ENCODE peak calls at places on chromosome 3, in seven cellular contexts. One of them, this sample, is unnamed.

GRCh38 chr3:37816271-37816670 is 45.4 kb upstream of the CTDSPL start:
- DNase-seq in stomach: no peak
- DNase-seq in tibial nerve: no peak
- DNase-seq in A549: no peak
- DNase-seq in ovary: no peak
- DNase-seq in SK-N-SH: no peak
- DNase-seq in upper lobe of left lung: no peak
- DNase-seq in this sample: no peak

GRCh38 chr3:11538581-11538980 is 105.1 kb downstream of the VGLL4 start:
- DNase-seq in stomach: no peak
- DNase-seq in ovary: no peak
- DNase-seq in A549: no peak
- DNase-seq in tibial nerve: no peak
- DNase-seq in SK-N-SH: no peak
- DNase-seq in upper lobe of left lung: no peak
- DNase-seq in this sample: no peak

GRCh38 chr3:82044918-82045715 is 283.7 kb upstream of the GBE1 start:
- DNase-seq in upper lobe of left lung: no peak
- DNase-seq in ovary: no peak
- DNase-seq in A549: no peak
- DNase-seq in tibial nerve: no peak
- DNase-seq in SK-N-SH: peak
- DNase-seq in stomach: no peak
- DNase-seq in this sample: no peak

GRCh38 chr3:118110196-118110595 is 924.5 kb downstream of the IGSF11 start:
- DNase-seq in A549: no peak
- DNase-seq in stomach: no peak
- DNase-seq in tibial nerve: no peak
- DNase-seq in SK-N-SH: no peak
- DNase-seq in ovary: no peak
- DNase-seq in upper lobe of left lung: no peak
- DNase-seq in this sample: no peak

GRCh38 chr3:55683666-55684270 is 196.7 kb upstream of the WNT5A start:
- DNase-seq in stomach: no peak
- DNase-seq in ovary: no peak
- DNase-seq in SK-N-SH: no peak
- DNase-seq in tibial nerve: no peak
- DNase-seq in A549: no peak
- DNase-seq in upper lobe of left lung: peak
- DNase-seq in this sample: no peak

GRCh38 chr3:110946810-110947209 is 124.8 kb upstream of the NECTIN3 start:
- DNase-seq in A549: no peak
- DNase-seq in SK-N-SH: no peak
- DNase-seq in stomach: no peak
- DNase-seq in upper lobe of left lung: no peak
- DNase-seq in tibial nerve: no peak
- DNase-seq in ovary: no peak
- DNase-seq in this sample: no peak

GRCh38 chr3:134059680-134060560 is 30.2 kb upstream of the SLCO2A1 start:
- DNase-seq in A549: no peak
- DNase-seq in tibial nerve: no peak
- DNase-seq in stomach: no peak
- DNase-seq in upper lobe of left lung: no peak
- DNase-seq in ovary: no peak
- DNase-seq in SK-N-SH: no peak
- DNase-seq in this sample: no peak

GRCh38 chr3:190326930-190327329 is 4.7 kb upstream of the CLDN1 start:
- DNase-seq in tibial nerve: no peak
- DNase-seq in SK-N-SH: no peak
- DNase-seq in upper lobe of left lung: no peak
- DNase-seq in A549: no peak
- DNase-seq in ovary: no peak
- DNase-seq in stomach: no peak
- DNase-seq in this sample: no peak

GRCh38 chr3:79521221-79521848 is 246.5 kb downstream of the ROBO1 start:
- DNase-seq in SK-N-SH: peak
- DNase-seq in ovary: no peak
- DNase-seq in tibial nerve: no peak
- DNase-seq in stomach: no peak
- DNase-seq in A549: peak
- DNase-seq in upper lobe of left lung: no peak
- DNase-seq in this sample: no peak

GRCh38 chr3:66633564-66633963 is 132.7 kb upstream of the LRIG1 start:
- DNase-seq in upper lobe of left lung: no peak
- DNase-seq in ovary: no peak
- DNase-seq in tibial nerve: no peak
- DNase-seq in SK-N-SH: no peak
- DNase-seq in stomach: no peak
- DNase-seq in A549: no peak
- DNase-seq in this sample: no peak

GRCh38 chr3:47009225-47010049 is 30.0 kb downstream of the NBEAL2 start:
- DNase-seq in stomach: peak
- DNase-seq in A549: no peak
- DNase-seq in tibial nerve: peak
- DNase-seq in ovary: peak
- DNase-seq in SK-N-SH: peak
- DNase-seq in upper lobe of left lung: peak
- DNase-seq in this sample: peak

GRCh38 chr3:129313415-129313982 is 34.8 kb downstream of the HMCES start:
- DNase-seq in tibial nerve: no peak
- DNase-seq in SK-N-SH: no peak
- DNase-seq in stomach: no peak
- DNase-seq in upper lobe of left lung: no peak
- DNase-seq in A549: no peak
- DNase-seq in ovary: peak
- DNase-seq in this sample: no peak

GRCh38 chr3:5078151-5078550 is 43.9 kb upstream of the ARL8B start:
- DNase-seq in stomach: no peak
- DNase-seq in A549: peak
- DNase-seq in SK-N-SH: no peak
- DNase-seq in upper lobe of left lung: no peak
- DNase-seq in ovary: no peak
- DNase-seq in tibial nerve: no peak
- DNase-seq in this sample: no peak

GRCh38 chr3:79817224-79817623 is 49.4 kb upstream of the ROBO1 start:
- DNase-seq in upper lobe of left lung: no peak
- DNase-seq in ovary: no peak
- DNase-seq in SK-N-SH: no peak
- DNase-seq in tibial nerve: no peak
- DNase-seq in stomach: no peak
- DNase-seq in A549: no peak
- DNase-seq in this sample: no peak

GRCh38 chr3:129829640-129830039 is 63.9 kb downstream of the TMCC1 start:
- DNase-seq in A549: peak
- DNase-seq in upper lobe of left lung: no peak
- DNase-seq in SK-N-SH: peak
- DNase-seq in stomach: no peak
- DNase-seq in ovary: no peak
- DNase-seq in tibial nerve: no peak
- DNase-seq in this sample: no peak

GRCh38 chr3:138125548-138126221 is 6.5 kb downstream of the A4GNT start:
- DNase-seq in SK-N-SH: peak
- DNase-seq in upper lobe of left lung: no peak
- DNase-seq in tibial nerve: no peak
- DNase-seq in ovary: no peak
- DNase-seq in stomach: no peak
- DNase-seq in A549: peak
- DNase-seq in this sample: peak

GRCh38 chr3:169477790-169478189 is 185.7 kb downstream of the MECOM start:
- DNase-seq in ovary: no peak
- DNase-seq in tibial nerve: no peak
- DNase-seq in stomach: no peak
- DNase-seq in A549: no peak
- DNase-seq in upper lobe of left lung: no peak
- DNase-seq in SK-N-SH: no peak
- DNase-seq in this sample: no peak
- TF ChIP-seq EP300 in ovary: no peak
- TF ChIP-seq EP300 in tibial nerve: no peak
- TF ChIP-seq EP300 in stomach: no peak
- TF ChIP-seq EP300 in A549: no peak
- TF ChIP-seq EP300 in upper lobe of left lung: no peak
- TF ChIP-seq EP300 in SK-N-SH: no peak
- TF ChIP-seq EP300 in this sample: no peak

GRCh38 chr3:20256144-20256543 is 70.1 kb upstream of the SGO1 start:
- DNase-seq in stomach: no peak
- DNase-seq in SK-N-SH: no peak
- DNase-seq in upper lobe of left lung: no peak
- DNase-seq in ovary: no peak
- DNase-seq in tibial nerve: no peak
- DNase-seq in A549: no peak
- DNase-seq in this sample: no peak
- TF ChIP-seq EP300 in stomach: no peak
- TF ChIP-seq EP300 in SK-N-SH: no peak
- TF ChIP-seq EP300 in upper lobe of left lung: no peak
- TF ChIP-seq EP300 in ovary: no peak
- TF ChIP-seq EP300 in tibial nerve: peak
- TF ChIP-seq EP300 in A549: no peak
- TF ChIP-seq EP300 in this sample: no peak

GRCh38 chr3:16430717-16431630 is 82.5 kb downstream of the RFTN1 start:
- DNase-seq in upper lobe of left lung: no peak
- DNase-seq in ovary: no peak
- DNase-seq in tibial nerve: no peak
- DNase-seq in A549: no peak
- DNase-seq in stomach: no peak
- DNase-seq in SK-N-SH: no peak
- DNase-seq in this sample: no peak
- TF ChIP-seq EP300 in upper lobe of left lung: no peak
- TF ChIP-seq EP300 in ovary: no peak
- TF ChIP-seq EP300 in tibial nerve: no peak
- TF ChIP-seq EP300 in A549: no peak
- TF ChIP-seq EP300 in stomach: no peak
- TF ChIP-seq EP300 in SK-N-SH: no peak
- TF ChIP-seq EP300 in this sample: no peak

GRCh38 chr3:112858410-112859069 is 11.9 kb upstream of the CD200R1L start:
- DNase-seq in ovary: no peak
- DNase-seq in A549: no peak
- DNase-seq in SK-N-SH: no peak
- DNase-seq in tibial nerve: no peak
- DNase-seq in upper lobe of left lung: no peak
- DNase-seq in stomach: no peak
- DNase-seq in this sample: no peak
- TF ChIP-seq EP300 in ovary: no peak
- TF ChIP-seq EP300 in A549: no peak
- TF ChIP-seq EP300 in SK-N-SH: no peak
- TF ChIP-seq EP300 in tibial nerve: no peak
- TF ChIP-seq EP300 in upper lobe of left lung: no peak
- TF ChIP-seq EP300 in stomach: no peak
- TF ChIP-seq EP300 in this sample: no peak

DNA sequence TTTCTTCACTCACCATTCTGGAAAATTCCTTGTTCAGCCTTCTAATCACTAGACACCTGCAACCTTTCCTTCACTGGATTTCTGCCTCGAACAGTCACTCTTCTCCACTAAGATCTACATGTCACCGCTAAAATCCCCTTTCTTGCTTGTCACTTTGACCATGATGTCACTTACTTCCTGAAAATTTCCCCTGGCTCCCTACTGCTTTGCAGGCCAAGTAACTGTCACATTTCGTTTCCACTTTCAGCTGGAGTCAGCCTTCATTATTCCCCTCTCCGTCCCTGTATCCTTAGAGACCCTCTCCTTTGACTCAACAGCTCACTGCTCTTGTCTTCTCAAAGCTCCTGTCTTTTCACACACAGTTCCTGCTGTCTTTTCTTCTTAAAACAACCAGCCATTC is 15.9 kb downstream of the CHL1 start:
- DNase-seq in tibial nerve: no peak
- DNase-seq in ovary: no peak
- DNase-seq in stomach: no peak
- DNase-seq in SK-N-SH: no peak
- DNase-seq in upper lobe of left lung: no peak
- DNase-seq in A549: no peak
- DNase-seq in this sample: no peak
- TF ChIP-seq EP300 in tibial nerve: no peak
- TF ChIP-seq EP300 in ovary: no peak
- TF ChIP-seq EP300 in stomach: no peak
- TF ChIP-seq EP300 in SK-N-SH: no peak
- TF ChIP-seq EP300 in upper lobe of left lung: no peak
- TF ChIP-seq EP300 in A549: no peak
- TF ChIP-seq EP300 in this sample: no peak

GRCh38 chr3:65616563-65616962 is 422.2 kb downstream of the MAGI1 start:
- DNase-seq in A549: no peak
- DNase-seq in SK-N-SH: no peak
- DNase-seq in ovary: no peak
- DNase-seq in upper lobe of left lung: no peak
- DNase-seq in stomach: no peak
- DNase-seq in tibial nerve: no peak
- DNase-seq in this sample: no peak

GRCh38 chr3:65619391-65620298 is 419.1 kb downstream of the MAGI1 start:
- DNase-seq in upper lobe of left lung: no peak
- DNase-seq in stomach: no peak
- DNase-seq in A549: no peak
- DNase-seq in tibial nerve: no peak
- DNase-seq in ovary: no peak
- DNase-seq in SK-N-SH: no peak
- DNase-seq in this sample: no peak

GRCh38 chr3:65618599-65618998 is 420.1 kb downstream of the MAGI1 start:
- DNase-seq in tibial nerve: no peak
- DNase-seq in upper lobe of left lung: no peak
- DNase-seq in A549: no peak
- DNase-seq in ovary: no peak
- DNase-seq in stomach: no peak
- DNase-seq in SK-N-SH: no peak
- DNase-seq in this sample: no peak

GRCh38 chr3:65617209-65617608 is 421.5 kb downstream of the MAGI1 start:
- DNase-seq in tibial nerve: no peak
- DNase-seq in ovary: no peak
- DNase-seq in upper lobe of left lung: no peak
- DNase-seq in stomach: no peak
- DNase-seq in SK-N-SH: no peak
- DNase-seq in A549: no peak
- DNase-seq in this sample: no peak

DNA sequence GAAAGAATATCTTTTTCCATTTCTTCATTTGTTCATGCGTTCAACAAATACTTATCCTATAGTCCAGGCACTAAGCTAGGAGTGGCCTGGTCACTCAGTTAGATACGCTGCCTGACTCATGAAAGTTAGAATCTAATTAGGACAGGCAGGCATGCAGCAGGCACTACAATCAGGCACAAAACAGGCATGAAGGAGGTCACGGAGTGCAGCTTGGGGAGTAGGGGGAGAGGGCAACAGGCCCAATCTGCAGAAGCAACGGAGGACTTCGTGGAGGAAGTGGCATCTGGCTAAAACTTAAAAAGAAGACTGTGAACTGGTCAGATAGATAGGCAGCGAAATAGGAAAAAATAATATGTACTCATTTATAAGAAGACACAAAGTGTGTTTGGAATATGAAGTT is 420.9 kb downstream of the MAGI1 start:
- DNase-seq in stomach: no peak
- DNase-seq in ovary: no peak
- DNase-seq in tibial nerve: no peak
- DNase-seq in upper lobe of left lung: no peak
- DNase-seq in A549: no peak
- DNase-seq in SK-N-SH: no peak
- DNase-seq in this sample: no peak
- TF ChIP-seq EP300 in stomach: no peak
- TF ChIP-seq EP300 in ovary: no peak
- TF ChIP-seq EP300 in tibial nerve: no peak
- TF ChIP-seq EP300 in upper lobe of left lung: no peak
- TF ChIP-seq EP300 in A549: no peak
- TF ChIP-seq EP300 in SK-N-SH: no peak
- TF ChIP-seq EP300 in this sample: no peak

GRCh38 chr3:56787784-56788256 is 13.9 kb downstream of the ARHGEF3 start:
- DNase-seq in stomach: no peak
- DNase-seq in ovary: no peak
- DNase-seq in SK-N-SH: no peak
- DNase-seq in tibial nerve: no peak
- DNase-seq in upper lobe of left lung: no peak
- DNase-seq in A549: no peak
- DNase-seq in this sample: no peak
- TF ChIP-seq EP300 in stomach: no peak
- TF ChIP-seq EP300 in ovary: no peak
- TF ChIP-seq EP300 in SK-N-SH: no peak
- TF ChIP-seq EP300 in tibial nerve: peak
- TF ChIP-seq EP300 in upper lobe of left lung: peak
- TF ChIP-seq EP300 in A549: no peak
- TF ChIP-seq EP300 in this sample: peak

This sample was measured in esophagus muscularis mucosa.